ENCODE peak calls at places on chromosomes 13 and 19, in eight cellular contexts. T, I, Y, N, O, K, D and M are unnamed samples.

GRCh38 chr13:48411281-48412099 is 1.4 kb downstream of the LPAR6 start:
- ATAC-seq in T (no peak), I (peak; percentile 35), Y (no peak), N (peak; percentile 81), O (peak; percentile 66), K (peak; percentile 77), D (peak; percentile 46), M (no peak)

GRCh38 chr19:39679056-39679790 is 23.5 kb downstream of the LGALS16 start:
- ATAC-seq in T (no peak), I (peak; percentile 88), Y (no peak), N (no peak), O (peak; percentile 62), K (peak; percentile 45), D (no peak), M (no peak)

GRCh38 chr19:18663940-18664530 is 19.4 kb upstream of the CRTC1 start:
- ATAC-seq in T (no peak), I (no peak), Y (no peak), N (peak; percentile 84), O (no peak), K (no peak), D (no peak), M (no peak)

GRCh38 chr13:32139251-32139650 is 107.7 kb downstream of the FRY start:
- ATAC-seq in T (no peak), I (no peak), Y (no peak), N (no peak), O (no peak), K (no peak), D (no peak), M (no peak)

GRCh38 chr19:31144471-31144870 is 204.8 kb downstream of the TSHZ3 start:
- ATAC-seq in T (no peak), I (no peak), Y (no peak), N (no peak), O (no peak), K (no peak), D (no peak), M (no peak)

GRCh38 chr19:752652-753517 is 2.0 kb downstream of the MISP start:
- ATAC-seq in T (no peak), I (peak; percentile 48), Y (peak; percentile 70), N (no peak), O (peak; percentile 27), K (peak; percentile 90), D (peak; percentile 25), M (peak; percentile 64)

GRCh38 chr13:77309254-77309653 is 17.6 kb downstream of the MYCBP2 start:
- ATAC-seq in T (no peak), I (no peak), Y (no peak), N (no peak), O (no peak), K (no peak), D (no peak), M (no peak)

GRCh38 chr13:79988573-79988972 is 352.4 kb downstream of the SPRY2 start:
- ATAC-seq in T (no peak), I (no peak), Y (no peak), N (no peak), O (no peak), K (no peak), D (no peak), M (no peak)

GRCh38 chr19:53878786-53879144 is 3.2 kb upstream of the PRKCG start:
- ATAC-seq in T (no peak), I (peak; percentile 2), Y (no peak), N (no peak), O (peak; percentile 5), K (peak; percentile 7), D (no peak), M (no peak)

GRCh38 chr13:98533912-98534311 is 43.0 kb downstream of the STK24 start:
- ATAC-seq in T (no peak), I (no peak), Y (peak; percentile 12), N (peak; percentile 44), O (no peak), K (no peak), D (no peak), M (no peak)

GRCh38 chr13:76383671-76384461 is 502.3 kb downstream of the KCTD12 start:
- ATAC-seq in T (no peak), I (peak; percentile 76), Y (no peak), N (no peak), O (no peak), K (peak; percentile 85), D (peak; percentile 47), M (peak; percentile 85)

GRCh38 chr19:21484631-21485030 is 20.8 kb upstream of the ZNF429 start:
- ATAC-seq in T (no peak), I (no peak), Y (no peak), N (no peak), O (no peak), K (no peak), D (no peak), M (no peak)

GRCh38 chr13:97249093-97249787 is 27.1 kb downstream of the MBNL2 start:
- ATAC-seq in T (peak; percentile 21), I (peak; percentile 40), Y (no peak), N (no peak), O (peak; percentile 63), K (no peak), D (peak; percentile 33), M (peak; percentile 73)

GRCh38 chr13:66210677-66211076 is 1019.5 kb downstream of the PCDH9 start:
- ATAC-seq in T (no peak), I (no peak), Y (peak; percentile 72), N (no peak), O (no peak), K (no peak), D (no peak), M (peak; percentile 72)

GRCh38 chr13:89227356-89227755 is 1556.2 kb downstream of the SLITRK5 start:
- ATAC-seq in T (no peak), I (no peak), Y (no peak), N (no peak), O (no peak), K (no peak), D (no peak), M (no peak)

GRCh38 chr19:861756-862528 is 2.5 kb downstream of the CFD start:
- ATAC-seq in T (peak; percentile 78), I (no peak), Y (peak; percentile 38), N (peak; percentile 48), O (peak; percentile 25), K (peak; percentile 63), D (peak; percentile 25), M (no peak)

GRCh38 chr13:102788683-102789082 is 10.1 kb downstream of the POGLUT2 start:
- ATAC-seq in T (no peak), I (no peak), Y (no peak), N (no peak), O (no peak), K (no peak), D (no peak), M (no peak)

GRCh38 chr13:35988648-35989081 is 142.5 kb downstream of the DCLK1 start:
- ATAC-seq in T (no peak), I (no peak), Y (no peak), N (no peak), O (no peak), K (no peak), D (no peak), M (peak; percentile 38)
- H3K4me3 ChIP-seq in T (no peak overlapping the region), I (no peak overlapping the region), Y (no peak overlapping the region), N (no peak overlapping the region), O (no peak overlapping the region), K (no peak overlapping the region), D (no peak overlapping the region), M (no peak overlapping the region)

DNA sequence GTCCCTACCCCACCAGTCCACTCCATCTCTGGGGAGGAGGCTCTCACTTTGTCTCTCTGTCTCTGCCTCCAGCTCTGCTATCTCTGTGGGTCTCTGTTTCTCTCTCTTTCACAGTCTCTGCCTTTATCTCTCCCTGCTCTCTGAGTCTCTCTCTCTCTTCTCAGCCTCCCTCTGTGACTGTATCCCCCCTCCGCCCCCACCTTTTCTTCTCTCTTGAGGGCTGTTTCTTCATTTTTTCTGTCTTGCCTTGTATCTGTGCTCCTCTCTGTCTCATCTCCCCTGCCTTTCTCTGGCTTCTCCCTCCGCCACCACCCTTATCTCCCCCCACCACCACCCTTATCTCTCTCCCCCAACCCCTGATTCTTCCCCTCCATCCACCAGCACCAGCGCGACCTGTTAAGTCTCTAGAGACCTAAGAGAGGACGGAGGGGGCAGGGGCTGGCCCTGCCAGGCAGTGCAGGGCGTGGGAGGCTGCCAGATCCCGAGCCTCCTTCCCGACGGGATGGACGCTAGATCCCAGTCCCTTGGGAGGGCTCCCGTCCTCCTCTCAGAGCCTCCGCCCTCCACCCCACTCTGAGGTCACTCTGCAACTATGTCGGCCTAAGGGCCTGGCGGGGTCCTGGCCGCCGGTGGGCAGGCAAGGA is 1.0 kb downstream of the AXL start:
- ATAC-seq in T (peak; percentile 73), I (peak; percentile 48), Y (no peak), N (peak; percentile 52), O (peak; percentile 41), K (peak; percentile 3), D (peak; percentile 15), M (peak; percentile 26)
- H3K4me3 ChIP-seq in T (peak overlapping the region; percentile 28), I (peak overlapping the region; percentile 68), Y (peak overlapping the region; percentile 93), N (no peak overlapping the region), O (peak overlapping the region; percentile 60), K (peak overlapping the region; percentile 62), D (no peak overlapping the region), M (peak overlapping the region; percentile 68)

GRCh38 chr13:52450012-52450792 is at the start of gene VPS36:
- ATAC-seq in T (peak; percentile 87), I (peak; percentile 87), Y (peak; percentile 82), N (peak; percentile 58), O (peak; percentile 92), K (peak; percentile 94), D (peak; percentile 91), M (peak; percentile 93)

GRCh38 chr13:52449323-52450011 is 967 bp downstream of the VPS36 start:
- ATAC-seq in T (no peak), I (peak; percentile 1), Y (no peak), N (no peak), O (no peak), K (no peak), D (no peak), M (no peak)

GRCh38 chr13:52447815-52448552 is 2.5 kb downstream of the VPS36 start:
- ATAC-seq in T (no peak), I (no peak), Y (no peak), N (no peak), O (no peak), K (no peak), D (no peak), M (no peak)

GRCh38 chr13:52452470-52452869 is 2.0 kb upstream of the VPS36 start:
- ATAC-seq in T (no peak), I (no peak), Y (no peak), N (no peak), O (no peak), K (no peak), D (no peak), M (no peak)

GRCh38 chr13:52450793-52451116 is 321 bp upstream of the VPS36 start:
- ATAC-seq in T (no peak), I (no peak), Y (peak; percentile 0), N (no peak), O (no peak), K (no peak), D (no peak), M (no peak)
- H3K4me3 ChIP-seq in T (no peak overlapping the region), I (peak overlapping the region; percentile 82), Y (peak overlapping the region; percentile 84), N (no peak overlapping the region), O (no peak overlapping the region), K (peak overlapping the region; percentile 81), D (no peak overlapping the region), M (peak overlapping the region; percentile 78)

DNA sequence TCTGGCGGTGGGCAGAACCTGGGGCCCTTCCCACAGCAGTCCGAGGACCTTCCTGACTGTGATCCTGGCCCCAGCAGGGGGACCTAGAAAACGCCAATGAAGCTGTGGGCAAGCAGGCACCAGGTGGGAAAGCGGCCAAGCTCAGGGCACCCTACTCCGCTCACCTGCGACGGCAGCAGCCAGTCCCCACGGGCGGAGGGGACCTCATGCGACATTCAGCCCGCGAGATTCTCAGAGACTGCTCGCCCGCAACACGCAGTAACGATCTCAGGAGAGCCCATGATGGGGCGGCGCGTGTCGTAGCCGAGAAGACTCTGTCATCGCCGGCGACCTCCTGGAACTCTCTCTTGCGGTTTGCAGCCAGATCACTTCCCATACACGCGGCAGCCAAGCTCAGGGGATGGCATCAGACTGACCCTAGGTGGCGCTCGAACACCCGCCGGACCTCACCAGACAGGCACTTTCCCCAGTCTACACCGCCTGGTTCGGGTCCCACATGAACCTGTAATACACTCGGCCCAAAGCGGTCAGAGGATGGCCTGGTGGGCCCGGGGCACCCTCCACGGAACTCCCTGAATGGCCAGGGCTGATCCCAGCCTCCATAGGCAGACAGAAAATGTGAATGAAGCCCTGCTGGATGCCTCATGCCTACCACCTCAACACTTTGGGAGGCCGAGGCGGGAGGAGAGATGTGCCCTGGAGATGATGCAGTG is 26.5 kb downstream of the MAN2B1 start:
- ATAC-seq in T (peak; percentile 99), I (peak; percentile 91), Y (peak; percentile 91), N (peak; percentile 81), O (peak; percentile 89), K (peak; percentile 95), D (peak; percentile 92), M (peak; percentile 92)
- H3K4me3 ChIP-seq in T (no peak overlapping the region), I (peak overlapping the region; percentile 37), Y (no peak overlapping the region), N (peak overlapping the region; percentile 38), O (peak overlapping the region; percentile 24), K (peak overlapping the region; percentile 33), D (no peak overlapping the region), M (no peak overlapping the region)